ENCODE peak calls at places on chromosomes 12 and 14, in five cellular contexts. X is SJCRH30, S is Peyer's patch, H is gastrocnemius medialis, U is SJSA1. K is an unnamed sample.

GRCh38 chr12:121214171-121214777 is 4.3 kb downstream of the P2RX4 start:
- DNase-seq in H (no peak), S (no peak), U (no peak), X (no peak), K (no peak)

GRCh38 chr12:110698171-110698902 is 9.4 kb upstream of the HVCN1 start:
- DNase-seq in U (peak; percentile 52), H (peak; percentile 83), X (peak; percentile 74), S (peak; percentile 78), K (no peak)

GRCh38 chr14:100421756-100422470 is 98.8 kb downstream of the SLC25A47 start:
- DNase-seq in X (peak; percentile 29), S (no peak), H (no peak), U (no peak), K (no peak)

GRCh38 chr12:30753233-30753632 is 1.5 kb downstream of the CAPRIN2 start:
- DNase-seq in X (peak; percentile 74), H (no peak), S (no peak), U (peak; percentile 34), K (no peak)

GRCh38 chr12:132506730-132507538 is 17.0 kb downstream of the FBRSL1 start:
- DNase-seq in X (peak; percentile 60), U (no peak), H (peak; percentile 84), S (peak; percentile 53), K (peak; percentile 19)

GRCh38 chr12:70645494-70646317 is 8.5 kb upstream of the PTPRB start:
- DNase-seq in U (peak; percentile 95), S (no peak), H (peak; percentile 22), X (peak; percentile 62), K (peak; percentile 74)

GRCh38 chr14:31934767-31935266 is 142.3 kb upstream of the ARHGAP5 start:
- DNase-seq in X (peak; percentile 73), U (peak; percentile 43), H (no peak), S (no peak), K (no peak)

GRCh38 chr14:73251516-73252215 is 14.4 kb downstream of the PAPLN start:
- DNase-seq in U (no peak), H (no peak), X (no peak), S (no peak), K (no peak)

GRCh38 chr14:85471744-85472143 is 58.2 kb upstream of the FLRT2 start:
- DNase-seq in S (no peak), H (no peak), U (peak; percentile 75), X (peak; percentile 67), K (peak; percentile 60)

GRCh38 chr12:132133952-132134652 is 10.0 kb downstream of the DDX51 start:
- DNase-seq in S (no peak), X (peak; percentile 71), H (no peak), U (no peak), K (no peak)

GRCh38 chr12:111407371-111408115 is 1.8 kb downstream of the SH2B3 start:
- DNase-seq in X (no peak), H (no peak), U (no peak), S (no peak), K (no peak)

GRCh38 chr12:121107681-121108080 is 25.0 kb upstream of the P2RX7 start:
- DNase-seq in U (no peak), S (no peak), H (no peak), X (no peak), K (no peak)

GRCh38 chr14:100708349-100709217 is 18.1 kb upstream of the DLK1 start:
- DNase-seq in S (no peak), U (no peak), X (peak; percentile 93), H (no peak), K (no peak)

GRCh38 chr12:8779281-8779680 is 43.1 kb upstream of the A2ML1 start:
- DNase-seq in H (no peak), X (no peak), U (no peak), S (no peak), K (no peak)

GRCh38 chr12:110102255-110102654 is 21.9 kb upstream of the IFT81 start:
- DNase-seq in S (no peak), X (peak; percentile 98), H (peak; percentile 65), U (peak; percentile 71), K (no peak)

GRCh38 chr12:124783087-124783486 is 80.6 kb downstream of the SCARB1 start:
- DNase-seq in S (no peak), H (no peak), U (no peak), X (no peak), K (no peak)

GRCh38 chr12:6551063-6551461 is 4.8 kb downstream of the IFFO1 start:
- DNase-seq in U (no peak), X (peak; percentile 85), H (peak; percentile 93), S (no peak), K (no peak)

GRCh38 chr12:131452444-131452860 is 258.4 kb upstream of the SFSWAP start:
- DNase-seq in U (no peak), H (no peak), S (no peak), X (peak; percentile 23), K (no peak)

GRCh38 chr14:61940669-61941420 is 178.6 kb downstream of the SNAPC1 start:
- DNase-seq in S (no peak), X (peak; percentile 25), H (no peak), U (no peak), K (no peak)

GRCh38 chr12:32265920-32266319 is 133.4 kb upstream of the FGD4 start:
- DNase-seq in U (no peak), H (no peak), S (no peak), X (no peak), K (no peak)

GRCh38 chr14:76193696-76194095 is 42.0 kb downstream of the GPATCH2L start:
- DNase-seq in U (no peak), S (no peak), X (no peak), H (no peak), K (no peak)

GRCh38 chr14:73311710-73312035 is 74.4 kb downstream of the PAPLN start:
- DNase-seq in H (no peak), U (peak; percentile 42), X (no peak), S (no peak), K (no peak)

DNA sequence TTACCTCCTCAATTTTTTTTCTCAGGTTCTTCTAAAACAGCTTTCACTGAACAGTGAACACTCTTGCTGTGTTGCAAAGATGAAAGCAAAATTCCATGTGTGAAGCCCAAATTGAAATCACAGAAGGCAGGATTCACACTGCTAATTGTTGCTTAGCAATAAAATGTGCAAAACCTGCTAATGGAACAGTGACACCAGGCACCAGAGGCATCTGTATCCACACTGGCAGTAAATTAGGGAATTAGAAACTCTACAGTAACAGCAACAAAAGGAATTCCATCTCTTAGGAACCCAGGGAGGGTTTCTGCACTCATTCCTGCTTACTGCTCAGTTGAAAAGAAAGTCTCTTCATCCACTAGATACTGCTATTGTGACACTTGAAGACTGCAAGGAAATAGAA is 202.3 kb downstream of the GXYLT1 start:
- DNase-seq in U (no peak), X (no peak), S (no peak), H (no peak), K (no peak)
- H3K27me3 ChIP-seq in U (no peaks in the 10 kb centered on the region), X (no peaks in the 10 kb centered on the region), S (no peaks in the 10 kb centered on the region), H (no peaks in the 10 kb centered on the region), K (no peaks in the 10 kb centered on the region)

DNA sequence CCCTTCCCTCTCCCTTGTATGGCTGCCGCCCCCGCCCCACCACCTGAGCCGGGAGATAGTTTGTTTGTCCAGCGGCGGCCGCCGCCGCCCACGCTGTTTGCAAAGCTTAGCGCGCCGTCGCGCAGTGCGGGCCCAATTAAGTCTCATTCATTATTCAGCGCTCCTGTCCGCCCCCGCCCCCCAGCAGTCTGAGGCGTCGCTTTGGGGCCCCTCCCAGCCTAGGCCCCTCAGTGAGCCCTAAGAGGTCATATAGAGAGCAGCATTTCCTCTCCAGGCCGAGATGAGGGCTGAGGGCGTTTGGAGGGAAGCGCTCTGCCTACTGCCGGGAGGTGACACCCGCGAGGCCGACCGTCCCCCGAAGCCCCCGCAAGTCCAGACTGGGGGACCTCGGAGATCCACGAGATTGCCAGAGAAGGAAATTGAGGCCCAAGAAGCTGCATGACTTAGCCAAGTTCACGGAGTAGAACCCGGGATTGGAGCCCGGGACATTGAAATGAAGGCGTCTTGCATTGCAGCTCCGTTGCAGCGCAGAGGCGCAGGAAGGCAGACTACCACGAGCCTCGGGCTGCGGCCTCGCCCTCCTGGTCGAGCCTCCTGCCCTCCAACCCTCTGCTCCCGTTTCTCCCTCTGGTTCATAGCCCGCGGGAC is at the start of gene DNAJC22:
- DNase-seq in X (peak; percentile 51), H (no peak), S (no peak), U (peak; percentile 35), K (no peak)
- H3K27me3 ChIP-seq in X (peaks cover 12% of the 10 kb centered on the region), H (peaks cover 91% of the 10 kb centered on the region), S (no peaks in the 10 kb centered on the region), U (peaks cover 38% of the 10 kb centered on the region), K (peaks cover 40% of the 10 kb centered on the region)

DNA sequence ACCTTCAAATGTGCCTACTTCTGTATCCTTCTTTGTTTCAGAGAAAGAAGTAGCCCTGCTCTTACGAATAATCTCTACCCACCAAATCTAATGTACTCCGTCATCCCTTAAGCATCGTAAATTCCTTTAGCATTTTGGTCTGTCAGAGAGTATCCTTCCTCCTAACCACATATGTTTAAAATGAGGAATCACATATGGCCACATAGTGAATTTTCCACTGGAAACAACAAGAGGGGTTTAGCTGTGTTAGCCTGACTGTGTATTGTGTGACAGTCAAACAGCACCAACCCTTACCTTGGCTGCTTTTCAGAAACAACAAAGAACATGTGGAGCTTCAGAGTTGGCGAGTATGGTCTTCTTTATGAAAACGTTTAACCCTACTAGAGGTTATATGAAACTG is 5.5 kb downstream of the LUM start:
- DNase-seq in S (no peak), U (peak; percentile 88), H (no peak), X (no peak), K (no peak)
- H3K27me3 ChIP-seq in S (no peaks in the 10 kb centered on the region), U (no peaks in the 10 kb centered on the region), H (no peaks in the 10 kb centered on the region), X (no peaks in the 10 kb centered on the region), K (no peaks in the 10 kb centered on the region)

DNA sequence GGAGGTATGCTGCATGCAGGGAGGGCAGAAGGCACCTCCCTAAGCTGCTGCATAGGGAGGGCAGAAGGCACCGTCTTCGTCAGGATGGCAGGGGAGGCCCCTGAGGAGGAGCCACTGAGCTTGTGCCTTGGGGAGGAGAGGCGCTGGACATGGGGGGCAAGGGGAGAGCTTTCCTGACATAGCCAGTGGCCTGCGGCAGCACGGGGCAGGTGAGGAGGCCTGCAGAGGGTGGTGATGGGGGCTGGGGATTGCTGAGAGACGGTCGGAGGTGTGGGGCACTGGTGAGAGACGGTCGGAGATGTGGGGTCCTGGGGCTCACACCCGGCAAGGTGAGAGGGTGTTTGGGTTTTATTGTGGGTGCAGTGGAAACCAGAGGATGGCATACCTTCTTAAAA is 10.4 kb upstream of the BDKRB2 start:
- DNase-seq in X (no peak), U (no peak), S (no peak), H (no peak), K (no peak)
- H3K27me3 ChIP-seq in X (no peaks in the 10 kb centered on the region), U (no peaks in the 10 kb centered on the region), S (no peaks in the 10 kb centered on the region), H (no peaks in the 10 kb centered on the region), K (no peaks in the 10 kb centered on the region)

GRCh38 chr14:94392510-94392935 is 4.1 kb upstream of the SERPINA1 start:
- DNase-seq in S (peak; percentile 19), H (peak; percentile 35), X (no peak), U (peak; percentile 18), K (no peak)
- H3K27me3 ChIP-seq in S (no peaks in the 10 kb centered on the region), H (no peaks in the 10 kb centered on the region), X (peaks cover 9% of the 10 kb centered on the region), U (no peaks in the 10 kb centered on the region), K (no peaks in the 10 kb centered on the region)

GRCh38 chr14:56797003-56797568 is 13.2 kb downstream of the OTX2 start:
- DNase-seq in S (no peak), H (no peak), X (no peak), U (no peak), K (no peak)
- H3K27me3 ChIP-seq in S (no peaks in the 10 kb centered on the region), H (peaks cover 95% of the 10 kb centered on the region), X (no peaks in the 10 kb centered on the region), U (peaks cover 70% of the 10 kb centered on the region), K (peaks cover 52% of the 10 kb centered on the region)

K was measured in BJ.